ENCODE peak calls at places on chromosomes 13 and 19, in six cellular contexts. Z is transverse colon; M is Jurkat, Clone E6-1; V is stimulated activated CD8-positive, alpha-beta memory T cell treated with anti-CD3 and anti-CD28 coated beads, Interleukin-15, amount 100 ng/mL, for 4 hours; E is NCI-H345; D is T-helper 1 cell. A is an unnamed sample.

GRCh38 chr19:18152444-18152816 is 533 bp upstream of the PIK3R2 start:
- DNase-seq in E (peak), Z (peak), D (peak), V (peak), M (peak), A (peak)

GRCh38 chr19:5066768-5067167 is 97.9 kb downstream of the KDM4B start:
- DNase-seq in V (no peak), M (no peak), Z (no peak), D (no peak), E (no peak), A (no peak)

GRCh38 chr19:3366761-3367571 is 583 bp downstream of the NFIC start:
- DNase-seq in V (no peak), M (no peak), E (peak), Z (peak), D (no peak), A (no peak)

GRCh38 chr13:77373541-77373940 is 46.6 kb upstream of the MYCBP2 start:
- DNase-seq in E (no peak), D (no peak), Z (no peak), V (no peak), M (no peak), A (no peak)

GRCh38 chr19:43318796-43319314 is 34.6 kb upstream of the CD177 start:
- DNase-seq in E (no peak), Z (no peak), D (no peak), M (no peak), V (no peak), A (no peak)

GRCh38 chr19:13396256-13397080 is 109.8 kb downstream of the CACNA1A start:
- DNase-seq in M (peak), Z (peak), D (no peak), E (no peak), V (no peak), A (peak)

GRCh38 chr13:38566023-38566422 is 120.9 kb upstream of the FREM2 start:
- DNase-seq in Z (no peak), M (no peak), V (no peak), E (no peak), D (no peak), A (no peak)

GRCh38 chr13:77397636-77398035 is 70.7 kb upstream of the MYCBP2 start:
- DNase-seq in M (no peak), V (no peak), E (no peak), D (no peak), Z (no peak), A (no peak)

GRCh38 chr19:28351761-28352160 is 861.2 kb downstream of the UQCRFS1 start:
- DNase-seq in E (no peak), V (no peak), Z (no peak), M (no peak), D (no peak), A (no peak)

GRCh38 chr13:26280822-26281221 is 26.9 kb downstream of the CDK8 start:
- DNase-seq in D (no peak), E (no peak), M (no peak), Z (no peak), V (no peak), A (no peak)

GRCh38 chr13:101384929-101385328 is 31.4 kb downstream of the NALCN start:
- DNase-seq in Z (no peak), D (no peak), E (no peak), V (no peak), M (no peak), A (no peak)

GRCh38 chr19:34236035-34236793 is 18.1 kb upstream of the GARRE1 start:
- DNase-seq in Z (peak), D (no peak), E (no peak), M (no peak), V (no peak), A (no peak)

GRCh38 chr19:49491030-49491803 is 3.8 kb downstream of the RPL13A start:
- DNase-seq in V (no peak), D (no peak), Z (no peak), E (no peak), M (no peak), A (no peak)

GRCh38 chr13:42181381-42181953 is 90.5 kb upstream of the AKAP11 start:
- DNase-seq in Z (no peak), D (no peak), M (no peak), V (no peak), E (no peak), A (no peak)

GRCh38 chr13:23616228-23616627 is 46.0 kb downstream of the TNFRSF19 start:
- DNase-seq in Z (no peak), D (no peak), M (no peak), V (no peak), E (no peak), A (no peak)

GRCh38 chr19:46384396-46384795 is 29.0 kb downstream of the CCDC8 start:
- DNase-seq in Z (no peak), M (no peak), D (no peak), E (no peak), V (no peak), A (no peak)

GRCh38 chr19:42412223-42412622 is 15.0 kb downstream of the LIPE start:
- DNase-seq in Z (peak), V (no peak), D (no peak), M (no peak), E (no peak), A (no peak)

GRCh38 chr13:44685641-44686040 is 109.5 kb upstream of the TSC22D1 start:
- DNase-seq in E (no peak), Z (no peak), V (no peak), D (no peak), M (peak), A (no peak)

GRCh38 chr13:99265162-99265822 is 7.1 kb upstream of the GPR18 start:
- DNase-seq in E (no peak), M (no peak), Z (no peak), D (no peak), V (no peak), A (no peak)

GRCh38 chr19:39430675-39431593 is 4.8 kb downstream of the RPS16 start:
- DNase-seq in M (no peak), Z (peak), V (no peak), E (no peak), D (peak), A (peak)

GRCh38 chr13:32941368-32941767 is 74.9 kb upstream of the KL start:
- DNase-seq in V (no peak), E (no peak), Z (no peak), M (peak), D (no peak), A (no peak)

GRCh38 chr13:87777395-87777794 is 106.2 kb downstream of the SLITRK5 start:
- DNase-seq in V (no peak), M (peak), D (no peak), Z (no peak), E (no peak), A (no peak)

GRCh38 chr13:113669231-113669870 is 2.3 kb downstream of the GRK1 start:
- DNase-seq in M (no peak), Z (peak), V (no peak), E (no peak), D (no peak), A (no peak)

GRCh38 chr13:72229067-72229466 is 362.1 kb upstream of the DACH1 start:
- DNase-seq in V (no peak), Z (no peak), D (no peak), E (no peak), M (no peak), A (no peak)